ENCODE peak calls at places on chromosome 6, in five cellular contexts. One of them, this sample, is unnamed.

GRCh38 chr6:26286168-26286854 is 78.7 kb upstream of the BTN3A2 start:
- DNase-seq in testis: peak; percentile 83
- DNase-seq in cardiac muscle cell: peak; percentile 63
- DNase-seq in heart right ventricle: peak; percentile 44
- DNase-seq in left lung: peak; percentile 68
- DNase-seq in this sample: peak; percentile 83

GRCh38 chr6:149176971-149177667 is 140.4 kb upstream of the TAB2 start:
- DNase-seq in testis: no peak
- DNase-seq in left lung: no peak
- DNase-seq in heart right ventricle: no peak
- DNase-seq in cardiac muscle cell: no peak
- DNase-seq in this sample: no peak

GRCh38 chr6:45959534-45960195 is 56.0 kb downstream of the CLIC5 start:
- DNase-seq in testis: no peak
- DNase-seq in heart right ventricle: no peak
- DNase-seq in left lung: no peak
- DNase-seq in cardiac muscle cell: peak; percentile 85
- DNase-seq in this sample: no peak

GRCh38 chr6:116055513-116055912 is 5.2 kb downstream of the FRK start:
- DNase-seq in testis: no peak
- DNase-seq in left lung: no peak
- DNase-seq in cardiac muscle cell: no peak
- DNase-seq in heart right ventricle: no peak
- DNase-seq in this sample: no peak

GRCh38 chr6:16949696-16950095 is 152.2 kb upstream of the STMND1 start:
- DNase-seq in heart right ventricle: no peak
- DNase-seq in testis: no peak
- DNase-seq in left lung: no peak
- DNase-seq in cardiac muscle cell: no peak
- DNase-seq in this sample: no peak

GRCh38 chr6:31900917-31901414 is 920 bp downstream of the ZBTB12 start:
- DNase-seq in left lung: peak; percentile 77
- DNase-seq in cardiac muscle cell: peak; percentile 6
- DNase-seq in testis: peak; percentile 29
- DNase-seq in heart right ventricle: no peak
- DNase-seq in this sample: no peak

GRCh38 chr6:157253017-157253416 is 70.3 kb downstream of the TMEM242 start:
- DNase-seq in cardiac muscle cell: no peak
- DNase-seq in testis: no peak
- DNase-seq in heart right ventricle: no peak
- DNase-seq in left lung: no peak
- DNase-seq in this sample: no peak

GRCh38 chr6:157392927-157393666 is 12.1 kb downstream of the ZDHHC14 start:
- DNase-seq in testis: peak; percentile 65
- DNase-seq in cardiac muscle cell: peak; percentile 39
- DNase-seq in heart right ventricle: no peak
- DNase-seq in left lung: no peak
- DNase-seq in this sample: no peak

GRCh38 chr6:90294989-90295853 is 1.4 kb downstream of the BACH2 start:
- DNase-seq in heart right ventricle: peak; percentile 48
- DNase-seq in cardiac muscle cell: peak; percentile 51
- DNase-seq in testis: peak; percentile 31
- DNase-seq in left lung: peak; percentile 84
- DNase-seq in this sample: no peak

GRCh38 chr6:4637691-4638433 is 138.3 kb upstream of the CDYL start:
- DNase-seq in testis: no peak
- DNase-seq in heart right ventricle: no peak
- DNase-seq in left lung: no peak
- DNase-seq in cardiac muscle cell: no peak
- DNase-seq in this sample: no peak

GRCh38 chr6:12010635-12011275 is 1.4 kb upstream of the HIVEP1 start:
- DNase-seq in testis: peak; percentile 85
- DNase-seq in heart right ventricle: peak; percentile 69
- DNase-seq in left lung: peak; percentile 88
- DNase-seq in cardiac muscle cell: peak; percentile 87
- DNase-seq in this sample: peak; percentile 86

GRCh38 chr6:9657994-9658393 is 756.9 kb downstream of the TFAP2A start:
- DNase-seq in left lung: no peak
- DNase-seq in heart right ventricle: no peak
- DNase-seq in testis: no peak
- DNase-seq in cardiac muscle cell: no peak
- DNase-seq in this sample: no peak

GRCh38 chr6:79702701-79703100 is 71.6 kb downstream of the SH3BGRL2 start:
- DNase-seq in testis: no peak
- DNase-seq in left lung: no peak
- DNase-seq in cardiac muscle cell: no peak
- DNase-seq in heart right ventricle: no peak
- DNase-seq in this sample: no peak

GRCh38 chr6:12313311-12313991 is 23.3 kb downstream of the EDN1 start:
- DNase-seq in left lung: no peak
- DNase-seq in testis: no peak
- DNase-seq in cardiac muscle cell: peak; percentile 28
- DNase-seq in heart right ventricle: no peak
- DNase-seq in this sample: no peak

GRCh38 chr6:53992522-53992921 is 118.7 kb upstream of the MLIP start:
- DNase-seq in cardiac muscle cell: no peak
- DNase-seq in left lung: no peak
- DNase-seq in testis: no peak
- DNase-seq in heart right ventricle: no peak
- DNase-seq in this sample: no peak

GRCh38 chr6:151024597-151024996 is 159.1 kb downstream of the MTHFD1L start:
- DNase-seq in cardiac muscle cell: no peak
- DNase-seq in left lung: no peak
- DNase-seq in testis: no peak
- DNase-seq in heart right ventricle: no peak
- DNase-seq in this sample: no peak

GRCh38 chr6:45433533-45434400 is 56.0 kb upstream of the SUPT3H start:
- DNase-seq in heart right ventricle: no peak
- DNase-seq in left lung: no peak
- DNase-seq in testis: no peak
- DNase-seq in cardiac muscle cell: no peak
- DNase-seq in this sample: no peak

GRCh38 chr6:100998111-100998510 is 117.0 kb upstream of the ASCC3 start:
- DNase-seq in testis: no peak
- DNase-seq in cardiac muscle cell: no peak
- DNase-seq in left lung: no peak
- DNase-seq in heart right ventricle: no peak
- DNase-seq in this sample: no peak

GRCh38 chr6:79257381-79258205 is 23.1 kb upstream of the HMGN3 start:
- DNase-seq in testis: no peak
- DNase-seq in heart right ventricle: no peak
- DNase-seq in left lung: no peak
- DNase-seq in cardiac muscle cell: no peak
- DNase-seq in this sample: no peak

GRCh38 chr6:138465007-138465645 is 34.2 kb downstream of the NHSL1 start:
- DNase-seq in heart right ventricle: no peak
- DNase-seq in left lung: no peak
- DNase-seq in cardiac muscle cell: no peak
- DNase-seq in testis: no peak
- DNase-seq in this sample: no peak

DNA sequence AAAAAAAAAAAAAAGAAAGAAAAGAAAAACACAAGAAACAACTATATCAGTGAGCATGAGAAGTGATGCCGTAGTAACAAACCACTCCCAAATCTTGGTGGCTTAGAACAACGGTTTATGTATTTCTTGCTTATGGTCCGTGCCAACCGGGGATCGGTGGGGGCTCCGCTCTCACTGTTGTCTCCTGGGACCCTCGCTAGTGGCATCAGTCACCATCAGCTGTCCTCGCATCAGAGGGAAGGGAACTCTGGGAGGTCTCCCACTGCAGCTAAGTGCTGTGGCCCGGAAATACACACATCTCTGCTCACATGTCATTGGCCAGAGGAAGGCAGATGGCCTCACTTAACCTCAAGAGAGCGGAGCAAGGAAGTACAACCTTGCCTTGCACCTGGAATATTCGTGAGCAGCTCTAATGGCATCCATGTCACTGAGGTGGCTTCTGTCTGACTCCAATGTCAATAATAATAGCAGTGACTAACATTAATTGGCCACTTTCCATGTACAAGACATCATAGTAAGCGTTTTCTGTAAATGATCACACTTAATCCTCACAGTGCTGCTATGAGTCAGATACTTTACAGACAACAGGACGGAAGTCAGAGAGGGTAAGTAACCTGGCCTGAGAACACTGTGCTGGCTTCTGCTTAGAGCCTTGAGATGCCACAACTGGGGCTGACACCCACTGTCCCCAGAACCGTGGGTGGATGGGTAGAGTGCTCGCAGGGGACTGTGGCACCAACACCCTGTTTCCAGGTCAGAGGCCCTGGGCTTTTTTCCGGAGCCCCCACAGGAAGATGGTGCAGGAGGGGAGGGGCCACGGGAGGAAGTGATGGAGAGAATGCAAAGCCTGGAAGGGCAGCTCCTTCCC is 5.9 kb downstream of the LHFPL5 start:
- DNase-seq in cardiac muscle cell: no peak
- DNase-seq in left lung: no peak
- DNase-seq in heart right ventricle: no peak
- DNase-seq in testis: peak; percentile 7
- DNase-seq in this sample: no peak
- H3K27ac ChIP-seq in cardiac muscle cell: no peak overlapping the region
- H3K27ac ChIP-seq in left lung: no peak overlapping the region
- H3K27ac ChIP-seq in heart right ventricle: no peak overlapping the region
- H3K27ac ChIP-seq in testis: no peak overlapping the region
- H3K27ac ChIP-seq in this sample: no peak overlapping the region

GRCh38 chr6:144094731-144095133 is 641 bp downstream of the SF3B5 start:
- DNase-seq in cardiac muscle cell: no peak
- DNase-seq in testis: no peak
- DNase-seq in heart right ventricle: no peak
- DNase-seq in left lung: no peak
- DNase-seq in this sample: no peak

GRCh38 chr6:144093658-144094057 is 1.7 kb downstream of the SF3B5 start:
- DNase-seq in testis: no peak
- DNase-seq in cardiac muscle cell: no peak
- DNase-seq in left lung: no peak
- DNase-seq in heart right ventricle: no peak
- DNase-seq in this sample: no peak

GRCh38 chr6:144087789-144088426 is 7.5 kb downstream of the SF3B5 start:
- DNase-seq in testis: no peak
- DNase-seq in cardiac muscle cell: no peak
- DNase-seq in heart right ventricle: no peak
- DNase-seq in left lung: no peak
- DNase-seq in this sample: no peak

GRCh38 chr6:144093236-144093635 is 2.1 kb downstream of the SF3B5 start:
- DNase-seq in testis: no peak
- DNase-seq in left lung: no peak
- DNase-seq in heart right ventricle: no peak
- DNase-seq in cardiac muscle cell: no peak
- DNase-seq in this sample: no peak

GRCh38 chr6:144090384-144090783 is 5.0 kb downstream of the SF3B5 start:
- DNase-seq in heart right ventricle: no peak
- DNase-seq in testis: no peak
- DNase-seq in left lung: no peak
- DNase-seq in cardiac muscle cell: no peak
- DNase-seq in this sample: no peak
- TF ChIP-seq CTCF in heart right ventricle: no peak
- TF ChIP-seq CTCF in testis: no peak
- TF ChIP-seq CTCF in left lung: no peak
- TF ChIP-seq CTCF in cardiac muscle cell: peak; percentile 6
- TF ChIP-seq CTCF in this sample: no peak

GRCh38 chr6:153858529-153858928 is 180.5 kb upstream of the OPRM1 start:
- DNase-seq in heart right ventricle: no peak
- DNase-seq in testis: no peak
- DNase-seq in cardiac muscle cell: no peak
- DNase-seq in left lung: no peak
- DNase-seq in this sample: no peak

GRCh38 chr6:153856929-153857376 is 182.1 kb upstream of the OPRM1 start:
- DNase-seq in cardiac muscle cell: no peak
- DNase-seq in heart right ventricle: no peak
- DNase-seq in left lung: peak; percentile 78
- DNase-seq in testis: no peak
- DNase-seq in this sample: no peak

GRCh38 chr6:153862139-153862538 is 176.9 kb upstream of the OPRM1 start:
- DNase-seq in left lung: no peak
- DNase-seq in heart right ventricle: no peak
- DNase-seq in cardiac muscle cell: no peak
- DNase-seq in testis: no peak
- DNase-seq in this sample: no peak
- H3K27me3 ChIP-seq in left lung: no peaks in the 10 kb centered on the region
- H3K27me3 ChIP-seq in heart right ventricle: no peaks in the 10 kb centered on the region
- H3K27me3 ChIP-seq in cardiac muscle cell: no peaks in the 10 kb centered on the region
- H3K27me3 ChIP-seq in testis: no peaks in the 10 kb centered on the region
- H3K27me3 ChIP-seq in this sample: no peaks in the 10 kb centered on the region

DNA sequence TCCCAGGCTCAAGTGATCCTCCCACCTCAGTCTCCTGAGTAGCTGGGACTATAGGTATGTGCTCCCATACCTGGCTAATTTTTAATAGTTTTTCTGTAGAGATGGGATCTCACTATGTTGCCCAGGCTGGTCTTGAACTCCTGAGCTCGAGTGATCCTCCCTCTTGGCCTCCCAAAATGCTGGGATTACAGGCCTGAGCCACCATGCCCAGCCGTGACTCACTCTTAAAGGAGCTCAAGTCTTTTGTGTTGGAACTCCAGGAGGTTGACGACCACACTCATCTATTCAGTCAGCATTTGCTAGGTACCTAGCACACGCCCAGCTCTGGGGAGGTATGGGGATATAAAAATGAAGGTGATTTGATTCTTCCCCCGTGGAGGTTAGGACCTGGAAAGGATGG is 62.8 kb downstream of the UTRN start:
- DNase-seq in testis: no peak
- DNase-seq in heart right ventricle: no peak
- DNase-seq in cardiac muscle cell: no peak
- DNase-seq in left lung: no peak
- DNase-seq in this sample: no peak
- H3K27ac ChIP-seq in testis: no peak overlapping the region
- H3K27ac ChIP-seq in heart right ventricle: peak overlapping the region; percentile 84
- H3K27ac ChIP-seq in cardiac muscle cell: no peak overlapping the region
- H3K27ac ChIP-seq in left lung: no peak overlapping the region
- H3K27ac ChIP-seq in this sample: no peak overlapping the region

GRCh38 chr6:39361657-39362486 is 39.4 kb upstream of the KCNK16 start:
- DNase-seq in testis: peak; percentile 75
- DNase-seq in cardiac muscle cell: peak; percentile 82
- DNase-seq in left lung: no peak
- DNase-seq in heart right ventricle: peak; percentile 48
- DNase-seq in this sample: peak; percentile 68

GRCh38 chr6:39363280-39363679 is 40.8 kb upstream of the KCNK16 start:
- DNase-seq in cardiac muscle cell: no peak
- DNase-seq in testis: no peak
- DNase-seq in left lung: no peak
- DNase-seq in heart right ventricle: no peak
- DNase-seq in this sample: no peak

GRCh38 chr6:39360378-39360777 is 37.9 kb upstream of the KCNK16 start:
- DNase-seq in heart right ventricle: no peak
- DNase-seq in testis: no peak
- DNase-seq in cardiac muscle cell: no peak
- DNase-seq in left lung: no peak
- DNase-seq in this sample: no peak

GRCh38 chr6:39365281-39366074 is 43.0 kb upstream of the KCNK16 start:
- DNase-seq in cardiac muscle cell: no peak
- DNase-seq in testis: no peak
- DNase-seq in heart right ventricle: no peak
- DNase-seq in left lung: no peak
- DNase-seq in this sample: no peak

GRCh38 chr6:39362487-39362865 is 40.0 kb upstream of the KCNK16 start:
- DNase-seq in heart right ventricle: no peak
- DNase-seq in left lung: no peak
- DNase-seq in testis: no peak
- DNase-seq in cardiac muscle cell: no peak
- DNase-seq in this sample: no peak
- TF ChIP-seq CTCF in heart right ventricle: no peak
- TF ChIP-seq CTCF in left lung: no peak
- TF ChIP-seq CTCF in testis: no peak
- TF ChIP-seq CTCF in cardiac muscle cell: no peak
- TF ChIP-seq CTCF in this sample: no peak

GRCh38 chr6:136989591-136990578 is 54.9 kb downstream of the IL20RA start:
- DNase-seq in left lung: peak; percentile 80
- DNase-seq in heart right ventricle: peak; percentile 36
- DNase-seq in testis: peak; percentile 51
- DNase-seq in cardiac muscle cell: peak; percentile 75
- DNase-seq in this sample: no peak
- H3K27me3 ChIP-seq in left lung: peaks cover 88% of the 10 kb centered on the region
- H3K27me3 ChIP-seq in heart right ventricle: no peaks in the 10 kb centered on the region
- H3K27me3 ChIP-seq in testis: no peaks in the 10 kb centered on the region
- H3K27me3 ChIP-seq in cardiac muscle cell: no peaks in the 10 kb centered on the region
- H3K27me3 ChIP-seq in this sample: no peaks in the 10 kb centered on the region

This sample was measured in right atrium auricular region.